ENCODE peak calls at places on chromosomes 7 and 10, in ten cellular contexts. S, Q, X, A, F, D, Y, P, J and U are unnamed samples.

GRCh38 chr10:25820496-25821415 is 113.3 kb upstream of the MYO3A start:
- DNase-seq in A (no peak), X (no peak), D (no peak), J (no peak), P (peak; percentile 7), Q (no peak), Y (no peak), S (no peak), F (no peak), U (no peak)

GRCh38 chr10:100370976-100371706 is 24.1 kb downstream of the SCD start:
- DNase-seq in P (peak; percentile 87), A (peak; percentile 64), X (peak; percentile 94), F (peak; percentile 88), S (peak; percentile 22), J (peak; percentile 90), Q (peak; percentile 60), Y (no peak), D (peak; percentile 93), U (peak; percentile 78)

GRCh38 chr10:58017719-58018367 is 249.9 kb downstream of the IPMK start:
- DNase-seq in S (no peak), J (no peak), Q (no peak), D (no peak), A (no peak), F (no peak), P (peak; percentile 97), Y (no peak), X (no peak), U (no peak)

GRCh38 chr10:9009505-9009904 is 955.0 kb downstream of the GATA3 start:
- DNase-seq in Y (no peak), P (peak; percentile 9), S (no peak), F (no peak), X (no peak), A (no peak), Q (no peak), D (no peak), J (no peak), U (no peak)

GRCh38 chr10:96470108-96470743 is 43.5 kb downstream of the TLL2 start:
- DNase-seq in F (no peak), D (peak; percentile 26), J (peak; percentile 58), P (peak; percentile 19), S (peak; percentile 42), X (peak; percentile 25), A (peak; percentile 43), Q (peak; percentile 53), Y (no peak), U (no peak)

GRCh38 chr7:50182734-50183133 is 89.7 kb upstream of the ZPBP start:
- DNase-seq in A (no peak), F (no peak), S (no peak), Y (no peak), X (no peak), P (no peak), J (no peak), D (no peak), Q (no peak), U (no peak)

GRCh38 chr10:48509974-48510692 is 94.7 kb downstream of the ARHGAP22 start:
- DNase-seq in X (no peak), P (no peak), A (peak; percentile 25), F (peak; percentile 57), Q (peak; percentile 62), D (no peak), S (no peak), Y (no peak), J (no peak), U (no peak)

GRCh38 chr10:114767589-114768393 is 53.8 kb upstream of the FHIP2A start:
- DNase-seq in X (peak; percentile 68), F (no peak), D (peak; percentile 88), A (peak; percentile 44), Y (no peak), P (no peak), J (no peak), Q (peak; percentile 56), S (peak; percentile 77), U (no peak)

GRCh38 chr7:25031007-25031406 is 51.0 kb upstream of the OSBPL3 start:
- DNase-seq in S (no peak), J (no peak), P (no peak), F (no peak), D (no peak), Y (peak; percentile 2), Q (no peak), A (no peak), X (peak; percentile 5), U (no peak)

GRCh38 chr7:55073051-55073511 is 54.3 kb downstream of the EGFR start:
- DNase-seq in Y (no peak), J (no peak), S (no peak), Q (no peak), F (no peak), P (peak; percentile 77), A (no peak), D (no peak), X (no peak), U (no peak)

GRCh38 chr7:130669051-130669700 is 628 bp upstream of the COPG2 start:
- DNase-seq in X (no peak), Q (no peak), A (no peak), F (no peak), S (no peak), Y (no peak), P (no peak), D (no peak), J (no peak), U (no peak)

DNA sequence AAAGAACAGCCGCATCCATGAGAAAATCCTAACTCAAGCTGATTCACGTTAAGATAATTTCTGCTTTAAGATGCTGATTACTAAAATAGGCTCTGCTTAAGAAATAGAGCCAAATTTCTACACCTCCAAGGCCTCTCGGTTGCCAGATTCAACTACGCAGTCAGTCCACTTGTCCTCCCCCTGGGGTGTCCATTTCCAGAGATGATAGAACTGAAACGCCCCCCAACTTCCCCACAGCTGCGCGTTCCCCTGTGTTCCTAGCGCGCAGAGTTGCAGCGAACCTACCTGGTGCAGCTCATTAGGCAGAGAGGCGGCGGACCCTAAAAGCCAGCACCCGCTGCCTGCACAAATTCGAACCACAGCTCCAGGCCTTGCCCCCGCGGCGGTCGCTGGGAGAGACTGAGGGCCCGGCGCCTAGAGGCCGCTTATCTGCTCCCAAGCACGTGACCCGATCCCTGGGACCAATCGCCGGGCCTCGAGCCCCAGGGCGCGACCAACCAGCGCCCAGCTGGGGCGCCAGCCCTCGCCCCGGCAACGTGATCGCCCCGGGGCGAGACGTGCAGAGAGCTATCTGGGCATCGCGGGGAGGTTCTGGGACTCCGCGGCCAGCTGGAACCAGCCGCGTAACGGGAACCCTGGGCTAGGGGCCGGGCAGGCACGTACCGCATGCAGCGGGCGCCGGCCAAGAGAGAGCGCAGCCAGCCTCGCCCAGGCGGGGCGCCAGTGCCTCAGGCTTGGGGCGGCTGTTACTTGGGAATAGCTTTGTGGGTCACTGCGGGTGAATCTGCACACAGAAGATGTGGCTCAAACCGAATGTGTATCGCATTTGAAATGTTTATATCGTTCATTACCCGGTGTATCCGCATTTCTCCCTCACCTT is at the start of gene PPP1R3C:
- DNase-seq in D (peak; percentile 97), A (peak; percentile 80), P (peak; percentile 87), Q (peak; percentile 93), X (peak; percentile 75), S (peak; percentile 82), J (peak; percentile 93), Y (no peak), F (peak; percentile 93), U (peak; percentile 65)
- TF ChIP-seq CTCF in D (no peak), A (no peak), P (peak; percentile 29), Q (peak; percentile 30), X (no peak), S (no peak), J (peak; percentile 35), Y (no peak), F (peak; percentile 43), U (peak; percentile 34)

GRCh38 chr7:8702807-8703206 is 269.4 kb downstream of the NXPH1 start:
- DNase-seq in P (no peak), S (no peak), F (no peak), D (no peak), J (no peak), X (no peak), Y (no peak), A (no peak), Q (no peak), U (no peak)
- TF ChIP-seq CTCF in P (no peak), S (no peak), F (no peak), D (no peak), J (no peak), X (no peak), Y (no peak), A (no peak), Q (no peak), U (no peak)

DNA sequence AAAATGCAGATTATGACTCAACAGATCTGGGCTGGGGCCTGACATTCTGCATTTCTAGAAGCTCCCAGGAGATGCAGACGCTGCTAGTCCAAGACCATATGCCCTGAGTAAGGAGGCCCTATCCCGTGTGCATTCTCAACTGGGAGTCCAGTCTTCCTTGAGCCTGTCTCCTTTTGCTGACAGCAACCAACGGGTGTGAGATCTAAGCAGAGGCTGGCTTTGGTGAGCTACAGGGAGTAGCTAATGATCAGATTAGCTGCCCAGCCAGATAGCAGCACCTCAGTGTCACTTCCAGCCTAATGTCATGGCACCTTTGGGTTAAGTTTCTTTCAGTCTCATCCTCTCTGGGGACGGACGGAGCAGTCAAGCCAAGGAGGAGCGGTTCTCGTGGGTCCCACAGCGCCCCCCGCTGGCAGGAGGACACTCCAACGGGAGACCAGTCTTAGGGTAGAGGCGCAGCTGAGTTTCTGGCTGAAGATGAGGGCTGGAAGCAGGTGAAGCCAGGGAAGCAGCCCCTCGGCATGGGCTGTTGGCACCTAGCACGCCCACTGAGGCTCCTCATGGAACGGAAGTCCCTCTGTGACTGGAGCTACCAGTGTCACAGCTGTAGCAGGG is 154.0 kb downstream of the CCDC3 start:
- DNase-seq in Q (peak; percentile 26), P (no peak), Y (no peak), S (no peak), F (no peak), X (no peak), A (peak; percentile 44), J (no peak), D (no peak), U (no peak)
- TF ChIP-seq CTCF in Q (peak; percentile 41), P (no peak), Y (no peak), S (no peak), F (peak; percentile 35), X (no peak), A (peak; percentile 40), J (no peak), D (no peak), U (peak; percentile 47)

GRCh38 chr7:74173074-74173473 is 1.1 kb upstream of the EIF4H start:
- DNase-seq in Q (no peak), Y (no peak), D (peak; percentile 76), S (peak; percentile 21), J (no peak), F (no peak), X (peak; percentile 52), A (peak; percentile 37), P (no peak), U (no peak)

GRCh38 chr7:74175270-74175803 is 1.2 kb downstream of the EIF4H start:
- DNase-seq in X (peak; percentile 50), P (no peak), S (no peak), Q (no peak), J (no peak), D (no peak), F (no peak), Y (no peak), A (no peak), U (no peak)

GRCh38 chr7:74173491-74173865 is 678 bp upstream of the EIF4H start:
- DNase-seq in X (no peak), P (no peak), F (no peak), D (no peak), Y (no peak), Q (no peak), A (no peak), J (no peak), S (no peak), U (no peak)

GRCh38 chr7:74174606-74175082 is 488 bp downstream of the EIF4H start:
- DNase-seq in S (peak; percentile 37), P (peak; percentile 50), Q (peak; percentile 73), Y (no peak), X (peak; percentile 50), J (peak; percentile 35), D (peak; percentile 84), A (peak; percentile 64), F (peak; percentile 87), U (no peak)

GRCh38 chr7:74173866-74174605 is at the start of gene EIF4H:
- DNase-seq in Q (peak; percentile 96), Y (peak; percentile 83), S (peak; percentile 98), P (peak; percentile 96), J (peak; percentile 94), X (peak; percentile 99), F (peak; percentile 99), D (peak; percentile 99), A (peak; percentile 98), U (peak; percentile 80)
- TF ChIP-seq CTCF in Q (no peak), Y (no peak), S (no peak), P (no peak), J (peak; percentile 14), X (no peak), F (no peak), D (no peak), A (no peak), U (no peak)